ENCODE peak calls at places on chromosome 9, in ten cellular contexts. X, S, H, A, G, D, P, M, T and L are unnamed samples.

GRCh38 chr9:134559013-134559412 is 82.6 kb upstream of the COL5A1 start:
- DNase-seq in M (no peak), T (no peak), A (no peak), D (no peak), X (no peak), H (peak), G (no peak), P (no peak), S (no peak), L (no peak)

GRCh38 chr9:32180597-32180996 is 203.8 kb upstream of the ACO1 start:
- DNase-seq in S (no peak), T (no peak), D (no peak), X (no peak), G (no peak), A (no peak), H (no peak), P (no peak), M (no peak), L (no peak)

GRCh38 chr9:127122176-127123151 is at the start of gene ANGPTL2:
- DNase-seq in G (no peak), M (no peak), H (peak), S (no peak), D (peak), P (no peak), A (peak), X (no peak), T (no peak), L (no peak)

GRCh38 chr9:76213751-76214150 is 180.5 kb downstream of the RFK start:
- DNase-seq in T (no peak), A (no peak), X (no peak), S (no peak), P (no peak), H (no peak), D (no peak), G (no peak), M (no peak), L (no peak)

GRCh38 chr9:134686896-134687295 is 45.3 kb downstream of the COL5A1 start:
- DNase-seq in D (no peak), S (no peak), X (no peak), A (no peak), T (no peak), P (no peak), G (no peak), H (no peak), M (no peak), L (no peak)

GRCh38 chr9:112166176-112167140 is 8.6 kb downstream of the SUSD1 start:
- DNase-seq in H (peak), P (no peak), M (no peak), D (no peak), A (peak), S (no peak), G (peak), T (no peak), X (no peak), L (no peak)

GRCh38 chr9:6771722-6772121 is 13.9 kb downstream of the KDM4C start:
- DNase-seq in X (no peak), D (no peak), P (no peak), G (no peak), T (no peak), S (no peak), H (no peak), M (no peak), A (no peak), L (no peak)

GRCh38 chr9:130513094-130513493 is 66.3 kb upstream of the FUBP3 start:
- DNase-seq in A (no peak), H (no peak), M (no peak), D (no peak), G (no peak), X (no peak), T (no peak), P (no peak), S (no peak), L (no peak)

GRCh38 chr9:6733243-6733642 is 24.5 kb upstream of the KDM4C start:
- DNase-seq in M (no peak), A (no peak), X (no peak), P (no peak), S (no peak), H (no peak), T (no peak), G (no peak), D (no peak), L (no peak)

GRCh38 chr9:35220659-35221338 is 59.0 kb downstream of the UNC13B start:
- DNase-seq in G (no peak), X (no peak), H (no peak), P (no peak), M (no peak), A (no peak), D (no peak), T (no peak), S (no peak), L (no peak)

GRCh38 chr9:110283736-110284135 is 27.4 kb upstream of the TXN start:
- DNase-seq in H (no peak), A (no peak), D (peak), T (no peak), P (no peak), X (no peak), M (no peak), S (no peak), G (peak), L (no peak)

GRCh38 chr9:101716629-101717028 is 21.8 kb downstream of the GRIN3A start:
- DNase-seq in A (no peak), S (no peak), H (no peak), P (no peak), G (no peak), T (no peak), M (no peak), D (peak), X (no peak), L (no peak)

GRCh38 chr9:73162987-73163763 is 11.5 kb downstream of the ANXA1 start:
- DNase-seq in P (no peak), D (no peak), A (no peak), T (no peak), S (no peak), H (no peak), G (no peak), M (no peak), X (no peak), L (no peak)

GRCh38 chr9:27514551-27514950 is 9.5 kb upstream of the IFNK start:
- DNase-seq in H (no peak), A (no peak), X (no peak), P (no peak), T (no peak), D (no peak), S (no peak), G (no peak), M (no peak), L (no peak)

GRCh38 chr9:103397868-103398600 is 402.9 kb downstream of the CYLC2 start:
- DNase-seq in D (peak), S (no peak), P (no peak), A (peak), X (no peak), M (no peak), H (no peak), G (peak), T (peak), L (no peak)

GRCh38 chr9:30075022-30075421 is 2309.4 kb upstream of the ACO1 start:
- DNase-seq in G (no peak), S (no peak), H (no peak), A (no peak), T (no peak), P (no peak), M (no peak), X (no peak), D (no peak), L (no peak)